ENCODE peak calls at places on chromosomes 5 and 9, in ten cellular contexts. J is neuronal stem cell, S is heart right ventricle, T is brain microvascular endothelial cell, Y is IMR-90, G is adrenal gland, U is MM.1S, W is GM23248, H is AG04450, O is transverse colon. I is an unnamed sample.

GRCh38 chr5:73322453-73323076 is 126.0 kb downstream of the FOXD1 start:
- DNase-seq in J (no peak), S (no peak), T (no peak), Y (no peak), G (no peak), U (no peak), W (no peak), H (no peak), O (no peak), I (no peak)

GRCh38 chr5:127696688-127697087 is 6.5 kb upstream of the CCDC192 start:
- DNase-seq in J (no peak), S (no peak), T (peak), Y (peak), G (no peak), U (no peak), W (peak), H (peak), O (no peak), I (no peak)

GRCh38 chr5:141650851-141651727 is at the start of gene FCHSD1:
- DNase-seq in J (peak), S (peak), T (peak), Y (peak), G (peak), U (peak), W (peak), H (peak), O (peak), I (peak)

GRCh38 chr9:6780690-6781089 is 22.9 kb downstream of the KDM4C start:
- DNase-seq in J (no peak), S (no peak), T (peak), Y (peak), G (no peak), U (no peak), W (peak), H (no peak), O (no peak), I (no peak)

GRCh38 chr5:23675456-23675855 is 168.0 kb downstream of the PRDM9 start:
- DNase-seq in J (no peak), S (no peak), T (no peak), Y (no peak), G (no peak), U (peak), W (no peak), H (no peak), O (no peak), I (no peak)

GRCh38 chr9:6354072-6354686 is 26.0 kb downstream of the TPD52L3 start:
- DNase-seq in J (peak), S (no peak), T (peak), Y (peak), G (peak), U (peak), W (peak), H (peak), O (no peak), I (no peak)

GRCh38 chr9:22238809-22239684 is 207.6 kb upstream of the DMRTA1 start:
- DNase-seq in J (no peak), S (no peak), T (peak), Y (peak), G (no peak), U (peak), W (peak), H (no peak), O (no peak), I (no peak)

GRCh38 chr9:8857330-8858249 is 1058.0 kb upstream of the DMAC1 start:
- DNase-seq in J (peak), S (peak), T (no peak), Y (no peak), G (peak), U (peak), W (peak), H (no peak), O (peak), I (peak)

GRCh38 chr9:108580021-108580439 is 275.8 kb downstream of the ACTL7B start:
- DNase-seq in J (no peak), S (no peak), T (no peak), Y (no peak), G (peak), U (no peak), W (peak), H (no peak), O (peak), I (no peak)

GRCh38 chr5:170623576-170624181 is 119.9 kb downstream of the KCNIP1 start:
- DNase-seq in J (no peak), S (peak), T (no peak), Y (peak), G (peak), U (peak), W (peak), H (peak), O (no peak), I (no peak)

GRCh38 chr9:4769321-4770080 is 23.2 kb upstream of the RCL1 start:
- DNase-seq in J (no peak), S (no peak), T (peak), Y (peak), G (no peak), U (no peak), W (peak), H (no peak), O (no peak), I (no peak)

GRCh38 chr5:111954516-111955337 is 197.7 kb upstream of the NREP start:
- DNase-seq in J (no peak), S (no peak), T (peak), Y (peak), G (no peak), U (no peak), W (peak), H (no peak), O (no peak), I (no peak)

GRCh38 chr9:33189331-33189731 is 22.2 kb upstream of the B4GALT1 start:
- DNase-seq in J (no peak), S (no peak), T (no peak), Y (no peak), G (no peak), U (no peak), W (peak), H (no peak), O (no peak), I (no peak)

GRCh38 chr5:151155149-151155776 is 2.3 kb downstream of the ANXA6 start:
- DNase-seq in J (no peak), S (no peak), T (no peak), Y (peak), G (no peak), U (no peak), W (peak), H (no peak), O (peak), I (no peak)

GRCh38 chr5:68070641-68071191 is 144.8 kb upstream of the PIK3R1 start:
- DNase-seq in J (no peak), S (no peak), T (no peak), Y (no peak), G (no peak), U (no peak), W (peak), H (no peak), O (no peak), I (no peak)

GRCh38 chr5:103036601-103037000 is 83.3 kb downstream of the GIN1 start:
- DNase-seq in J (no peak), S (no peak), T (no peak), Y (no peak), G (no peak), U (no peak), W (no peak), H (no peak), O (no peak), I (no peak)

GRCh38 chr9:87599901-87600610 is 102.4 kb downstream of the DAPK1 start:
- DNase-seq in J (no peak), S (no peak), T (peak), Y (peak), G (no peak), U (no peak), W (peak), H (peak), O (no peak), I (no peak)

GRCh38 chr9:32524558-32525461 is 1.2 kb downstream of the RIGI start:
- DNase-seq in J (no peak), S (no peak), T (peak), Y (no peak), G (no peak), U (no peak), W (peak), H (no peak), O (no peak), I (no peak)

GRCh38 chr5:135310328-135310989 is 88.6 kb downstream of the MACROH2A1 start:
- DNase-seq in J (no peak), S (no peak), T (no peak), Y (peak), G (no peak), U (no peak), W (peak), H (peak), O (no peak), I (no peak)

GRCh38 chr5:163565931-163566608 is 60.7 kb downstream of the MAT2B start:
- DNase-seq in J (no peak), S (no peak), T (peak), Y (peak), G (no peak), U (peak), W (peak), H (no peak), O (peak), I (peak)

GRCh38 chr5:142810081-142810480 is 39.9 kb downstream of the ARHGAP26 start:
- DNase-seq in J (no peak), S (no peak), T (no peak), Y (peak), G (no peak), U (no peak), W (no peak), H (no peak), O (no peak), I (no peak)

GRCh38 chr5:143101740-143102386 is 301.6 kb downstream of the NR3C1 start:
- DNase-seq in J (no peak), S (peak), T (no peak), Y (no peak), G (no peak), U (no peak), W (peak), H (no peak), O (no peak), I (no peak)

GRCh38 chr9:128635266-128636023 is 21.2 kb downstream of the DYNC2I2 start:
- DNase-seq in J (peak), S (peak), T (peak), Y (peak), G (peak), U (no peak), W (peak), H (peak), O (peak), I (no peak)

GRCh38 chr5:132776077-132776931 is 735 bp downstream of the SEPTIN8 start:
- DNase-seq in J (no peak), S (peak), T (peak), Y (no peak), G (peak), U (no peak), W (peak), H (no peak), O (peak), I (peak)

GRCh38 chr5:155871623-155872022 is 455.3 kb upstream of the SGCD start:
- DNase-seq in J (no peak), S (no peak), T (no peak), Y (no peak), G (no peak), U (no peak), W (no peak), H (no peak), O (no peak), I (no peak)

GRCh38 chr5:55303238-55303690 is 4.2 kb downstream of the DHX29 start:
- DNase-seq in J (no peak), S (no peak), T (peak), Y (peak), G (peak), U (no peak), W (peak), H (peak), O (no peak), I (no peak)

GRCh38 chr5:127943061-127943371 is 140.6 kb upstream of the SLC12A2 start:
- DNase-seq in J (no peak), S (no peak), T (no peak), Y (no peak), G (no peak), U (peak), W (no peak), H (no peak), O (no peak), I (no peak)

GRCh38 chr9:134315716-134316443 is 10.4 kb upstream of the RXRA start:
- DNase-seq in J (no peak), S (peak), T (no peak), Y (no peak), G (no peak), U (no peak), W (peak), H (no peak), O (no peak), I (no peak)

GRCh38 chr5:84059672-84060071 is 325.0 kb downstream of the EDIL3 start:
- DNase-seq in J (no peak), S (no peak), T (no peak), Y (no peak), G (no peak), U (no peak), W (no peak), H (no peak), O (no peak), I (no peak)

GRCh38 chr9:134165357-134166315 is 1.3 kb upstream of the RNU6ATAC start:
- DNase-seq in J (no peak), S (no peak), T (no peak), Y (peak), G (peak), U (peak), W (peak), H (no peak), O (peak), I (no peak)

GRCh38 chr5:124742983-124743533 is 3.4 kb downstream of the ZNF608 start:
- DNase-seq in J (no peak), S (no peak), T (peak), Y (peak), G (peak), U (no peak), W (peak), H (peak), O (peak), I (no peak)

GRCh38 chr9:125867752-125868400 is 120.7 kb downstream of the PBX3 start:
- DNase-seq in J (no peak), S (no peak), T (peak), Y (peak), G (peak), U (no peak), W (peak), H (no peak), O (no peak), I (no peak)

GRCh38 chr5:54520438-54520846 is 2.9 kb downstream of the SNX18 start:
- DNase-seq in J (no peak), S (no peak), T (no peak), Y (peak), G (peak), U (no peak), W (peak), H (no peak), O (no peak), I (no peak)

GRCh38 chr5:28542968-28543367 is 1504.6 kb upstream of the CDH9 start:
- DNase-seq in J (no peak), S (no peak), T (peak), Y (peak), G (no peak), U (no peak), W (peak), H (no peak), O (no peak), I (no peak)

GRCh38 chr5:172904312-172904642 is 54.9 kb upstream of the RPL26L1 start:
- DNase-seq in J (no peak), S (no peak), T (no peak), Y (no peak), G (no peak), U (no peak), W (no peak), H (no peak), O (no peak), I (no peak)
- H3K27ac ChIP-seq in J (no peak), S (peak), T (peak), Y (peak), G (peak), U (no peak), W (peak), H (peak), O (peak), I (peak)

DNA sequence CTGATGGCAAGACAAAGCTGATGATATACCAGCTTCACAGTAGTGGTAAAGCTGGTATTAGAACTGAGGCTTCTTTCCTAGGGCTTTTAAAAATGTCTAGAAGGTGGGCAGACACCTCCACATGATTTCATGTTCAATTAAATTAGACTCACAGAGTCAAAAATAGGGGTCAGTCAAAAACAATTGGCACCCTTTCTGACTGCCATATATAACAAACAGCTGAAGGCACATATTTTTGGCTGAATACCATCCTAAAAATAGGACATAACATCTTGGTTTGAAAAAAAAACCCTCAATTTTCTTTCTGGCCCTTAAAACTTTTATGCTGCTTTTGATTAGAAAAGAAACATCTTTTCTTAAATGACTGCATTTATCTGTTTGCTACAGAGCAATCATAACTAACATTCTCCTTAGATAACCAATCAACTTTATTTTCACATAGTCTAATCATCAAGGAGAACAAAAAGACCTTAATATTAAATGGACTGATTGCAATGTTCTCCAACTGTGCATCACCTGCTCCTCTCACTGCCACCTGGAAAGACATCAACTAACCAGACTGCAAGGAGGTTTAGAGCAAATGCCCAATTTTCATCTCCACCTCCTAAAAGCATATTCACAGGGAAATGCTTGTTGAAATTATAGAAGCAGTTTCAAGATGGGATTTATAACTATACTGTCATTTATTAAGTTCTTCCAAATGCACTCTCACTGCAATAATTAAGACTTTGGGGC is 3.2 kb downstream of the SGTB start:
- DNase-seq in J (no peak), S (no peak), T (no peak), Y (no peak), G (no peak), U (no peak), W (no peak), H (no peak), O (no peak), I (no peak)
- H3K27ac ChIP-seq in J (no peak), S (no peak), T (no peak), Y (no peak), G (no peak), U (no peak), W (no peak), H (no peak), O (no peak), I (no peak)

GRCh38 chr5:79837707-79838620 is 148.3 kb downstream of the CMYA5 start:
- DNase-seq in J (no peak), S (no peak), T (no peak), Y (no peak), G (peak), U (no peak), W (no peak), H (no peak), O (no peak), I (no peak)
- H3K27ac ChIP-seq in J (no peak), S (no peak), T (no peak), Y (no peak), G (no peak), U (no peak), W (no peak), H (no peak), O (no peak), I (no peak)

GRCh38 chr9:79473704-79474103 is 98.1 kb upstream of the TLE4 start:
- DNase-seq in J (no peak), S (no peak), T (no peak), Y (no peak), G (no peak), U (no peak), W (no peak), H (no peak), O (no peak), I (no peak)

GRCh38 chr9:79469164-79469563 is 102.6 kb upstream of the TLE4 start:
- DNase-seq in J (no peak), S (no peak), T (no peak), Y (no peak), G (no peak), U (no peak), W (no peak), H (no peak), O (no peak), I (no peak)

GRCh38 chr9:79471577-79472543 is 99.9 kb upstream of the TLE4 start:
- DNase-seq in J (no peak), S (peak), T (peak), Y (peak), G (peak), U (no peak), W (peak), H (no peak), O (peak), I (peak)

GRCh38 chr9:79465171-79465570 is 106.6 kb upstream of the TLE4 start:
- DNase-seq in J (no peak), S (no peak), T (no peak), Y (no peak), G (no peak), U (no peak), W (no peak), H (no peak), O (no peak), I (no peak)

DNA sequence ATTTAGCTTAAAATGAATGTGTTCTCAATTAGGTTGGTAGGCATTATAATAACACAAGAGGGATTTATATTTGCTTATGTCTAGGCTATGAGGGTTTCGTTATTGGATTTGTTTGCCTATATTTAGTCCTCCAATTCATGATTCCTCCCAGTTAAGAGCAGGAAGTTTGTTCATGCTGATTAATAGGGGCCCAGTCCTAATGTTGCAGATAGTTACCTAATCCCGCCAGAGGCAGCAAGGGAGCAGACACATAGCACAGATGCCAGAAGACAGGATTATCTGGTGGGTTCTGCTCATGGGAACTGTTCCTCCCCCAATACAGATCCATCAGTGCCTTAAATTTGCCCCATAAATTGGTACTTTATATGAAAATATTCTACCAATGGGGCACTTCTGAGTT is 100.8 kb upstream of the TLE4 start:
- DNase-seq in J (no peak), S (no peak), T (no peak), Y (no peak), G (no peak), U (no peak), W (no peak), H (no peak), O (no peak), I (no peak)
- H3K27ac ChIP-seq in J (no peak), S (no peak), T (no peak), Y (no peak), G (no peak), U (no peak), W (no peak), H (no peak), O (no peak), I (no peak)

GRCh38 chr5:61878471-61878870 is 427.5 kb upstream of the KIF2A start:
- DNase-seq in J (no peak), S (no peak), T (no peak), Y (no peak), G (no peak), U (no peak), W (no peak), H (no peak), O (no peak), I (no peak)
- H3K27ac ChIP-seq in J (no peak), S (no peak), T (no peak), Y (no peak), G (no peak), U (no peak), W (no peak), H (no peak), O (no peak), I (no peak)

GRCh38 chr9:123111977-123112869 is 78.8 kb downstream of the GPR21 start:
- DNase-seq in J (no peak), S (peak), T (peak), Y (no peak), G (peak), U (peak), W (no peak), H (no peak), O (no peak), I (no peak)

GRCh38 chr9:123109540-123110279 is 76.2 kb downstream of the GPR21 start:
- DNase-seq in J (no peak), S (no peak), T (no peak), Y (no peak), G (no peak), U (no peak), W (no peak), H (no peak), O (no peak), I (no peak)

GRCh38 chr9:123115146-123115913 is 81.9 kb downstream of the GPR21 start:
- DNase-seq in J (no peak), S (no peak), T (no peak), Y (no peak), G (no peak), U (no peak), W (no peak), H (no peak), O (no peak), I (no peak)

GRCh38 chr9:123111427-123111826 is 78.0 kb downstream of the GPR21 start:
- DNase-seq in J (no peak), S (no peak), T (no peak), Y (no peak), G (peak), U (peak), W (no peak), H (no peak), O (no peak), I (no peak)

DNA sequence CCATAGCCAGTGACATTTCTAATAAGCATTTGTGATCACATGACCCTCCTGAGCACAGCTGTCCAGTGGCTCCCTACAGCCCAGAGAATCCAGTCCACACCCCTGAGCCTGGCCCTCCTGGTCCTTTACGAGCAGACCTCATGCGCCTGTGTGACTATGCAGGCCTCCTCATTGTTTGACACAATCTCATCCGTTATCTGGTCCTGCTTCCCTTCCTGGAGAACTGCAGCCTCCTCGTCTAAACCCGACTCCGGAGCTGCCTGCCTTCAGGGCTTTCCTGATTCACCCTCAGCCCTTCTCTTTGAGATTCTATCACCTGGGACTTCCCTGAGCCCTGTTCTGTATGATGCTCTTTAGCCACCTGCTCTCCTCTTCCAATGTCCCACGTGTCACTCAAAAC is 79.7 kb downstream of the GPR21 start:
- DNase-seq in J (no peak), S (no peak), T (no peak), Y (no peak), G (no peak), U (no peak), W (no peak), H (no peak), O (no peak), I (no peak)
- H3K27ac ChIP-seq in J (no peak), S (no peak), T (no peak), Y (no peak), G (no peak), U (peak), W (no peak), H (no peak), O (no peak), I (no peak)

GRCh38 chr9:91043041-91043740 is 241.6 kb downstream of the SYK start:
- DNase-seq in J (no peak), S (no peak), T (no peak), Y (no peak), G (no peak), U (no peak), W (no peak), H (no peak), O (no peak), I (no peak)
- H3K27ac ChIP-seq in J (no peak), S (no peak), T (no peak), Y (no peak), G (no peak), U (no peak), W (no peak), H (no peak), O (peak), I (no peak)